ENCODE peak calls at places on chromosomes 7 and 10, in ten cellular contexts. N is lower leg skin, A is cardiac muscle cell, O is choroid plexus epithelial cell, K is HepG2, H is pancreas, L is AG04450, F is suprapubic skin, U is lower lobe of right lung, G is dorsolateral prefrontal cortex. Q is an unnamed sample.

GRCh38 chr7:105934577-105935185 is 28.4 kb upstream of the CDHR3 start:
- DNase-seq in O (peak), U (no peak), L (no peak), A (peak), G (no peak), F (no peak), N (no peak), K (peak), H (no peak), Q (peak)

GRCh38 chr7:22357311-22358175 is 589 bp upstream of the RAPGEF5 start:
- DNase-seq in N (peak), K (peak), A (peak), F (no peak), O (no peak), U (no peak), L (no peak), G (no peak), H (no peak), Q (peak)

GRCh38 chr10:29631049-29631339 is 3.8 kb downstream of the SVIL start:
- DNase-seq in N (no peak), F (no peak), A (no peak), O (no peak), U (no peak), G (no peak), H (no peak), L (no peak), K (no peak), Q (no peak)

GRCh38 chr10:124534821-124535601 is 73.4 kb downstream of the LHPP start:
- DNase-seq in G (no peak), U (no peak), O (no peak), N (no peak), L (no peak), F (no peak), K (no peak), A (no peak), H (no peak), Q (no peak)

GRCh38 chr7:32415519-32415918 is 74.7 kb downstream of the LSM5 start:
- DNase-seq in U (no peak), L (no peak), G (no peak), N (no peak), F (no peak), K (no peak), A (no peak), H (no peak), O (no peak), Q (no peak)

GRCh38 chr7:22154130-22154529 is 202.8 kb downstream of the RAPGEF5 start:
- DNase-seq in U (no peak), G (no peak), K (no peak), H (no peak), L (no peak), O (no peak), A (no peak), N (no peak), F (no peak), Q (no peak)

GRCh38 chr10:3499120-3499519 is 285.9 kb downstream of the KLF6 start:
- DNase-seq in N (no peak), G (no peak), K (no peak), U (no peak), A (no peak), L (no peak), F (no peak), O (peak), H (no peak), Q (no peak)

GRCh38 chr10:91077549-91078017 is 142.9 kb upstream of the PCGF5 start:
- DNase-seq in G (peak), F (no peak), L (no peak), O (peak), U (peak), A (peak), H (peak), K (no peak), N (no peak), Q (no peak)

GRCh38 chr10:125878957-125879835 is 1.9 kb downstream of the DHX32 start:
- DNase-seq in O (peak), F (no peak), U (no peak), A (no peak), H (no peak), G (no peak), K (peak), N (no peak), L (peak), Q (peak)

GRCh38 chr10:52864459-52865106 is 92.0 kb upstream of the MBL2 start:
- DNase-seq in H (no peak), K (peak), U (no peak), G (no peak), N (no peak), L (peak), F (no peak), A (no peak), O (peak), Q (peak)

GRCh38 chr10:86256690-86257315 is 109.8 kb downstream of the GRID1 start:
- DNase-seq in K (no peak), A (no peak), G (no peak), N (no peak), H (no peak), L (no peak), F (no peak), O (no peak), U (no peak), Q (no peak)

DNA sequence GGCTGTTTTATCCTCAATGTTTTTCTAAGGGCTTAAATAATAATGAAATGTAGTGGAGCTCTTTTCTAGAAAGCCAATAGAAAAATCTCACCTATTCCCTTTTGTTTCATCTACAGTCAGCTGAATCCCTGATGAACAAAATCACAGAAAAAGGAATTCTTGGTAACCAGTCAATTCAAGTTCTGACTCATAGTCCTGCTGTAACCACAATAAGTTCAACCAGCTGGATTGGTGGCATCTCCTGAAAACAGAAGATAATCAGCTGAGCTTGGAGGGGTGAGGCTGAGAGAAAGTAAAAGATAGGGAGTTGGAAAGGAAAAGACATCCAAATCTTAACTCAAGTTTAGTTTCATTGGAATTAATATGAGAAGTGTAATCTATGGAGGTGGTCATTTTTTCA is 772.1 kb downstream of the CCSER2 start:
- DNase-seq in G (no peak), L (no peak), F (no peak), K (no peak), O (peak), N (no peak), A (no peak), H (no peak), U (no peak), Q (no peak)
- TF ChIP-seq CTCF in G (no peak), L (no peak), F (no peak), K (no peak), O (no peak), N (no peak), A (no peak), H (no peak), U (no peak), Q (no peak)

GRCh38 chr7:49773939-49774458 is 561 bp downstream of the VWC2 start:
- DNase-seq in U (no peak), N (no peak), F (no peak), A (peak), H (peak), L (no peak), O (no peak), G (no peak), K (no peak), Q (no peak)
- H3K4me3 ChIP-seq in U (peak), N (peak), F (peak), A (peak), H (peak), L (no peak), O (no peak), G (peak), K (no peak), Q (no peak)

GRCh38 chr7:43721193-43721806 is 8.0 kb downstream of the COA1 start:
- DNase-seq in N (no peak), H (no peak), K (peak), O (peak), L (no peak), U (no peak), F (no peak), G (no peak), A (peak), Q (peak)
- TF ChIP-seq CTCF in N (peak), H (peak), K (peak), O (peak), L (peak), U (peak), F (peak), G (peak), A (peak), Q (peak)

GRCh38 chr7:155456517-155456771 is 1.5 kb upstream of the EN2 start:
- DNase-seq in N (no peak), F (no peak), K (no peak), L (no peak), O (no peak), U (no peak), H (no peak), A (no peak), G (no peak), Q (no peak)
- H3K4me3 ChIP-seq in N (no peak), F (peak), K (no peak), L (no peak), O (no peak), U (peak), H (peak), A (no peak), G (peak), Q (no peak)

DNA sequence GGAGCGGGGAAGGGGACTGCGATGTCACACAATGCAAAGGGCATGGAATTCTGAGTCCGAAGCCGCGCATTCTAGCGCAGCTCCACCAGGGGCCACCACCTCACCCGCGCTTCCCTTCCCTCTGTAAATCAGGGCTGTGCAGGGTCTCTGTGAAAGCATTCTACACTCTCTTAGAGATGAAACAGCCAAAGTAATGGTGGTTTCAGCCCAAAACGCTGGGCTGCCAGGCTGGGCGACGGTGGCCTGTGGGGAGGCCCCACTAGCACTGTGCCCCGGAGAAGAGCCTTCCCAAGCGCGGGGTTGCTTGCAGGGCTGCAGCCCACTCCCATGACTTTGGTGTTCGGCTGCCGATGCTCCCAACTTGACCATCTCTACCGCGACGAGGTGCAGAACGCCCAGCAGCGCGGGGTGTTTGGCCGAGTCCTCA is 11.4 kb downstream of the ATG9B start:
- DNase-seq in K (peak), H (peak), U (no peak), F (no peak), L (no peak), G (no peak), N (no peak), A (peak), O (peak), Q (peak)
- TF ChIP-seq CTCF in K (peak), H (peak), U (peak), F (peak), L (peak), G (peak), N (no peak), A (peak), O (peak), Q (peak)

GRCh38 chr10:33901166-33901565 is 566.7 kb upstream of the NRP1 start:
- DNase-seq in N (no peak), O (peak), K (no peak), G (no peak), U (no peak), H (no peak), A (no peak), F (no peak), L (peak), Q (peak)
- H3K4me3 ChIP-seq in N (no peak), O (no peak), K (no peak), G (no peak), U (no peak), H (no peak), A (no peak), F (no peak), L (no peak), Q (no peak)

DNA sequence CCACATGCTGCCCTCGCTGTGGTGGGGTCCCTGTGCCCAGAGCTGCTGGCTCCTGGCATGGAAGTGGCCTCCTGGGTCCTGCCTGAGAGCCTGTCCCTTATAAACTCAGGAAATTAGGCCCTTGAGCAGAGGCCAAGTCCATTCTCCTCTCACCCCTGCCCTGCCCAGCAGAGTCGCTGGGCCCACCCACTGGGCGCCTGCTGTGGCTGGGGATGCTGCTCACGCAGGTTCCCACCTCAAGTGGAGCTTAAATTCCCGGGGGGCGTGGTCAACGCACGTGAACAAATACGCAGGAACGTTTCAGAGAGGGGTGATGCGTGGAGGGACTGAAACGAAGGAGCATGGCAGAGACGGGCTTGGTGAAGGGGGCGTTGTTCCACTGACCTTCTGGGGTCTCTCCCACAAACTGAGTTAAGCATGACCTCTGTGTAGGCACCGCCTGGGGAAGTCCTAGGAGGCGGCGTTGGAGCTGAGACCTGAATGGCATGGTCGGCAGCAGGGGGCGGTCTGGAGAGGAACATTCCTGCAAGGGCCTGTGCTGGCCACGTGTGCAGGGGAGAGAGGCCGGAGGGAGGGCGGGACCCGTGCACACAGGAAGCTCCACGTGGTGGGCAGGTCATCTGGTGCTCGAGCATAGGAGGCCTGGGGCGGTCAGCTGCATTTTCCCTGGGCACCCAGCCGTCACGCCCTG is 27.9 kb downstream of the FAM20C start:
- DNase-seq in A (peak), L (no peak), H (no peak), K (peak), G (no peak), U (no peak), N (no peak), F (no peak), O (peak), Q (peak)
- TF ChIP-seq CTCF in A (no peak), L (no peak), H (no peak), K (peak), G (no peak), U (no peak), N (no peak), F (no peak), O (peak), Q (no peak)